ENCODE peak calls at places on chromosomes 5 and 9, in four cellular contexts. W, B, H and O are unnamed samples.

GRCh38 chr9:112332977-112333638 is at the start of gene PTBP3:
- DNase-seq in W (peak), B (no peak), H (peak), O (peak)

GRCh38 chr5:14250094-14250777 is 107.1 kb downstream of the TRIO start:
- DNase-seq in W (peak), B (no peak), H (no peak), O (no peak)

GRCh38 chr5:85069659-85070640 is 685.3 kb upstream of the EDIL3 start:
- DNase-seq in W (no peak), B (no peak), H (no peak), O (no peak)

GRCh38 chr5:26700759-26701384 is 337.5 kb downstream of the CDH9 start:
- DNase-seq in W (peak), B (no peak), H (peak), O (no peak)

GRCh38 chr5:138461343-138462125 is 3.7 kb upstream of the EGR1 start:
- DNase-seq in W (no peak), B (no peak), H (no peak), O (no peak)

GRCh38 chr9:133566382-133566781 is 31.9 kb downstream of the ADAMTSL2 start:
- DNase-seq in W (no peak), B (no peak), H (no peak), O (no peak)

GRCh38 chr5:37086466-37087178 is 162.6 kb downstream of the CPLANE1 start:
- DNase-seq in W (no peak), B (no peak), H (no peak), O (no peak)

GRCh38 chr9:969693-970309 is 6.7 kb upstream of the DMRT3 start:
- DNase-seq in W (no peak), B (no peak), H (no peak), O (no peak)

GRCh38 chr9:2255128-2255527 is 240.0 kb downstream of the SMARCA2 start:
- DNase-seq in W (no peak), B (no peak), H (no peak), O (no peak)

GRCh38 chr5:57761513-57761912 is 278.9 kb upstream of the ACTBL2 start:
- DNase-seq in W (no peak), B (no peak), H (no peak), O (no peak)

GRCh38 chr9:109168170-109168569 is 1.1 kb upstream of the FRRS1L start:
- DNase-seq in W (no peak), B (no peak), H (no peak), O (no peak)

GRCh38 chr9:105341784-105342183 is 97.3 kb downstream of the SLC44A1 start:
- DNase-seq in W (no peak), B (no peak), H (no peak), O (no peak)

GRCh38 chr5:171392585-171393159 is 5.0 kb downstream of the NPM1 start:
- DNase-seq in W (no peak), B (no peak), H (no peak), O (no peak)

GRCh38 chr9:101388507-101388993 is 3.7 kb upstream of the BAAT start:
- DNase-seq in W (no peak), B (no peak), H (no peak), O (no peak)

GRCh38 chr5:111063709-111064322 is 7.7 kb upstream of the TSLP start:
- DNase-seq in W (no peak), B (no peak), H (no peak), O (no peak)

DNA sequence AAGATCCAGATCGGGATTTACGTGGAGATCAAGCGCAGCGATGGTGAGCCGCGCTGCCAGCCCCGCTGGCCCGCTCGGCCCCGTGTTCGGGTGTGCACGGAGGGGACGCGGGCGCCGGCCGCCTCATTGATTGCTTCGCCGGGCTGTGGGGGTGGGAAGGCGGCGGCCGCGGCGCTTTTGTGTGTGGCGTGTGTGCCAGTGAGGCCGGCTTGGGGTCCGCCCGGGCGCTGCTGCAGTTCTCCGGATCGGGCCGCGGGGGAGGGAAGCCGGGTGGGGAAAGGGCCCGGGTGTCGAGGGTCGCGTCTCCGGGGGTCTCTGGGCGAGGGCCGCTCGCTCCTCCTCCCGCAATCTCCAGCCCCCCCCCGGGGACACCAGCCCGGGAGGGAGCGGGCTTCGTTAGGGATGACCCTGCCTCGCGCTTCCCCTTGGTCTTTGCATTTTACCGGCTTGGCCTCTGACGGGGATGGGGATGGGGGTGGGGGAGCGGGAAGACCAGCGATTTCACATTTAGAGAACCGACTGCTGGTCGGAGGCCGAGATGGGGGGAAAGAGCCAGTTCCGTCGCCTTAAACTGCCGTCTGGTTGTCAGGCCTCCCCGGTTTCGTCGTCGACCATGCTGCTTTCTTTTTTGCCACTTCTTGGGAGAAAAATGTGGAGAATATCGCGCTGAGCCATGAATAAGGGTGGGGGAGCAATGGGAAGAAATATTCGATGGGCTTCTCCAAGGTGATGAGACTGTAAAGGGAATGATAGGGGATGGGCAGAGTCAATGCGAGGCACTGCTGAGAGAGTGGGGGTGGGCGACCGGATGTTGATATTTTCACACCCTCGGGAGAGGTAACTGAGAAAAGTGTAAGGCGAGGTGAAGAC is 723 bp downstream of the KIF2A start:
- DNase-seq in W (no peak), B (no peak), H (peak), O (peak)
- TF ChIP-seq SPI1 in W (no peak), B (no peak), H (peak), O (no peak)

DNA sequence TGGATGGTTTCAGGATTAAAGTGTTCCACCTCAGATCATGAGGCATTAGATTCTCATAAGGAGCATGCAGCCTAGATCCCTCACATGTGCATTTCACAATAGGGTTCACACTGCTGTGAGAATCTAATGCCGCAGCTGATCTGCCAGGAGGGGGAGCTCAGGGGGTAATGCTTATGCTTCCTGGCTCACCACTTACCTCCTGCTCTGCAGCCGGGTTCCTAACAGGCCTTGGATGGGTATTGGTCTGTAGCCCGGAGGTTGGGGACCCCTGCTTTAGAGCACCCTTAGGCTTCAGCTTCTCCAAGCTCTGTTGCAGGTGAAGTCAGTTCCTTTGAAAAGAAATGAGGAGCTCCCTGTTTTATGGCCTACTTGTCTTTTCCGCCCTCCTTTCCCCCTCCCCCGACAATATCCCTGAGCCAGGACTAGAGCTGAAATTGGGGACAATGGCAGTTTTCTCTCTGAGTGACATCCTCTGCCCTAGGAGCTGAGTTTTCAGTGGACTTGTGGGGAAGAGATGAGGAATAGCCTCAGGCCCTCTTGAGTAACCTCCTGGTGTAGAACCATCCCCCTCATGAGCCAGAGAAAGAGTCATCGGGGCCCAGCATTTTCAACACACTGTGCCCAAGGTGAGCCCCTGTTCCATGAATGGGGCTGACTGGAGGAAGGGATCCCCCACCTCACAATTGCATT is 16.2 kb upstream of the MAT2B start:
- DNase-seq in W (no peak), B (no peak), H (no peak), O (peak)
- TF ChIP-seq SPI1 in W (no peak), B (no peak), H (no peak), O (no peak)

GRCh38 chr5:115461093-115461492 is 83.5 kb downstream of the FEM1C start:
- DNase-seq in W (no peak), B (no peak), H (no peak), O (no peak)

GRCh38 chr5:115463985-115464384 is 80.6 kb downstream of the FEM1C start:
- DNase-seq in W (no peak), B (no peak), H (no peak), O (no peak)

GRCh38 chr5:115460476-115460875 is 84.1 kb downstream of the FEM1C start:
- DNase-seq in W (no peak), B (peak), H (no peak), O (no peak)

GRCh38 chr5:115459844-115460243 is 84.7 kb downstream of the FEM1C start:
- DNase-seq in W (no peak), B (no peak), H (no peak), O (no peak)

DNA sequence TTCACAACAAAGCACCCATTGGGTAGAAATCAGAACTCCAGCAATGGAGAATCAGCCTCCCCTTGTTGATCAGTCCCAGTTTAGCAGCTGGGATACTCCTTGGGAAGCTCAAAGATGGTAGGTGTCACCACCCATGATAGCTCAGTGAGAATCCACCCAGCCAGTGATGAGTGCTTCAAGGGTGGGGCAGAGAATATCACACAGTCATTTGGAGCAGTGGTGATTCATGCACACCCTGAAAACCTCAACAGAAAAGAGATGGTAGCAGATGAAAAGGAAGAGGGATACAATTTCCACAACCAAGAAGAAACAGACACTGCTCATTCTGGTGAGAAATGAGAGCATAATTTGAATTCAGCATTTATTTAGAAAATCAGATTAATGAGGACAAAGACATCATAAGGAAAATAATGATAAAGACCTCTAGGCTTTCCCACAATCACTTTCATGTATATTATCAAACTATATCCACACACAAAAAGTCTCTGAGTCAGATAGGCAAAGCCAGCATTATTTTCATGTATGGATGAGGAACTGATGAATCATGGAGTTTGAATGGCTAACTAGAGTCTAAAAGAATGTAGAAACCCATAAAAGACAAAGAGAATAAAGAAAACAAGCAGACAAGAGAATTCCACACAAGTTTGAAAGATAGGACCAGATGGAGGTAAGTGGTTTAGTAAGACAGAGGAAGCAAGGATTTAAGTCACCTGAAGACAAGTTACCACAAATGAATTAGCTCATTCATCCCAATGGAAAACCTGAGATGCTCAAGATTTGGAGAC is 82.9 kb downstream of the FEM1C start:
- DNase-seq in W (no peak), B (no peak), H (no peak), O (no peak)
- TF ChIP-seq SPI1 in W (no peak), B (no peak), H (no peak), O (no peak)

GRCh38 chr5:68522863-68523262 is 307.3 kb downstream of the PIK3R1 start:
- DNase-seq in W (no peak), B (no peak), H (no peak), O (no peak)
- TF ChIP-seq SPI1 in W (no peak), B (no peak), H (no peak), O (no peak)

DNA sequence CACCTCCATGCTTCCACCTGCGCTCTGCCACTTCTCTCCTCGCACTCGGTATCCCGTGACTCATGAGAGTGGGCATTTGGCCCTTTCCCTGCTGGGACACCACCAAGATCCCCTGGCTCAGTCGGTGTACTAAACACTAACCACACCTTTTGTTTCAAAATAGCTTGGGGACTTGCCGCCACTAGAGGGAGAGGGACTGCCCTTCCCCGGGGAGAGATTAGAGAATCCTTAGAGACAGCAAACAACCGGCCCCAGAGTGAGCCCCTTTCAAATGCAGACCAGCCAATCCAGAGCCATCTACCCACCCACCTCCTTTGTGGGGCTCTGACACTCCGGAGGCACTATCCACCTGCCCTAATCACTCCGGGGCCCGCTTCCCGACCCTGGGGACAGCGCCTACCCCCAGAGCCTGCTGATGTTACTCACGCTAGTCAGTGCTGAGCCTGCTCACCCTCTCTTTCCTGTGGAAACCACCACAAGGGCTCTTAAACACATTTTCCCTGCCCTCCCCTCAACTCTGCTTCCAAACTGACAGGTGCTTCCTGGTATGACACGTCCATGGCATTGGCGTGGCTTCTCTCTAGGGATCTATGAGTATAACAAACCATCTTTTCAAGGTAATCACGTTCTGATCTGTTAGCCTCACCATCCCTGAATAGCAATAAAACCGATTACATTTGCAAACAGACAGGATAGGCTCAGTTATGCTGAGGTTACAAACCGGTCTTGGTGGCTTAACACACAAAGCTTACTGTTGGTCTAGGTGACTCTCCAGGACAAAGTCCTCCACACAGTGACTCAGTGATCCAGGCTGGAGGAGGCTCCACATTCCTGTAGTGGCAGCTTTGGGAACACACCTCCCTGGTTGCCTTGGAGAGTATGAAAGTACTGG is 180.1 kb upstream of the MVB12B start:
- DNase-seq in W (peak), B (peak), H (peak), O (peak)
- TF ChIP-seq SPI1 in W (no peak), B (no peak), H (no peak), O (no peak)

DNA sequence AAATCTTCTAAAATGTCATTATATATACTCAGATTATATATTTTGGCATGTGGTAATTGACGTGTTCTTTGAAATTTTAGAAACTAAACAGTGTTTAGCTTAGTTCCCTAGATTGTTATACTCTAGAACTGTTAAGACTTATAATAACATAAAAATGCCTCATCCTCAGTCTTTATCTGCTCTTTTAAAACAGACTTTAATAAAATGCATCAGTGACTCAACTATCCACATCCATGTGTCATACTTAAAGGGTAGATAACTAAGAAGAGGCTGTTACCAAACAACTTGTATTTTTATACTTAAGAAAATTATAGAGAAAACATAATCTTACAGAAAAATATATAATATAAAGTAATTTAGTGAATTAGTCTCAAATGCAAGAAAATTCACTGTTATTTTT is 15.2 kb downstream of the NFIL3 start:
- DNase-seq in W (no peak), B (no peak), H (no peak), O (no peak)
- TF ChIP-seq SPI1 in W (no peak), B (no peak), H (no peak), O (no peak)

DNA sequence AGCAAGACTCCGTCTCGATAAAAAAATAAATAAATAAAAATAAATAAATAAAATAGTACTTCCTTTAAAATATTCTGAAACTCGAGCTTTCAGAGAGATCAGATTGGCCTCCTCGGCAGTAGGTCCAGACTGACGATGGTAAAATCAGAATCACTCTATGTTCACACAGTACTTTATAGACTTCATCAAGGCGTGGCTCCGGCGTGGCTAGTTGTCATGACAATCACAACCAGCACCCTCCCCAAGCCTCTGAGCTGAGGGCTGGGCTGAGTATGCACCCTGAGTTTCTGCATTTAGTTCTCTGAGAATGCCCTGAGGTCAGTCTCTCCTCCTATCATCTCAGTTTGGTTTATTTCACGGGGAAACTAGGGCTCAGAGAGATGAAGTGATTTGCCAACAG is 43.3 kb upstream of the BARHL1 start:
- DNase-seq in W (no peak), B (no peak), H (no peak), O (no peak)
- TF ChIP-seq SPI1 in W (no peak), B (no peak), H (no peak), O (no peak)

DNA sequence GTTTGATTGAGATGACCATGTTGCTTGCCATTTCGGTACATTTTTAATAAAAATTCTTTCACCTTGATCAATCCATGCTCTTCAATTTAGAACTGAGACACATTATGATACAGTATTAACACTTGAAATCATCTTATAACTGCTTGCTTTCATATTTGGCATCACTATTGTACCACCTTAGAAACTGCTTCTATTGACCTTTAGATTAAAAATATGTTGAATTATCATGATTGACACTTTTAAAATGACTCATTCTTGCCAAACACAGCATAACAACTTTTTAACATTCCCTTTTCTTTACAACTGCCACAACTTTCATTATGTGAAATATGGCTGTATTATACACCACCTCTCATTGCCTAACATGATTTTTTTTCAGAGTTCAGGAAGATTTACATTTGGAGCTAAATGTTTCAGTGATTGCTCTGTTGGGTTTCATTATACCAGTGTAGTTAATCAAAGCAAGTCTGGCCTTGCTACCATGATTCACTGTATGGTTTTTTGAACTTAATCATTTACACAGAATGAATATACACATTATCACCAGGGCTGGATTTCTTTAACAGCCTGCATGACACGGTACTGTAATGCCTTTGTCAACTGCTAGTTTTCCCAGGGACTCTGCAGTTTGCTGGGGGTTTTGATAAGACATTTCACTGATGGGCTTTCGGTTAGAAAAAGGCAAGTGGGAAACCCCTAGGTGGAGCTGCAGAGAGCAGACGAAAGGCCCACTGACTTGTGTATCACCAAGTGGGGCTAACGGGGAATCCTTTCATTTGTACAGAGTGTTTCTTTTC is 93.6 kb upstream of the TLE4 start:
- DNase-seq in W (no peak), B (no peak), H (no peak), O (no peak)
- TF ChIP-seq SPI1 in W (no peak), B (no peak), H (no peak), O (no peak)